ENCODE peak calls at places on chromosomes 3 and 15, in nine cellular contexts. One of them, this sample, is unnamed.

GRCh38 chr3:143207338-143207961 is 87.9 kb downstream of the CHST2 start:
- DNase-seq in dorsolateral prefrontal cortex: no peak
- DNase-seq in suprapubic skin: no peak
- DNase-seq in heart left ventricle: no peak
- DNase-seq in A549: no peak
- DNase-seq in uterus: no peak
- DNase-seq in left ventricle myocardium inferior: no peak
- DNase-seq in HFF-Myc: no peak
- DNase-seq in PC-3: peak
- DNase-seq in this sample: peak

GRCh38 chr15:95169701-95170459 is 938.5 kb downstream of the MCTP2 start:
- DNase-seq in left ventricle myocardium inferior: no peak
- DNase-seq in dorsolateral prefrontal cortex: peak
- DNase-seq in HFF-Myc: no peak
- DNase-seq in PC-3: no peak
- DNase-seq in heart left ventricle: no peak
- DNase-seq in suprapubic skin: peak
- DNase-seq in A549: no peak
- DNase-seq in uterus: peak
- DNase-seq in this sample: no peak

GRCh38 chr15:88604972-88605506 is 16.1 kb upstream of the AEN start:
- DNase-seq in heart left ventricle: no peak
- DNase-seq in dorsolateral prefrontal cortex: peak
- DNase-seq in A549: no peak
- DNase-seq in uterus: no peak
- DNase-seq in PC-3: no peak
- DNase-seq in suprapubic skin: no peak
- DNase-seq in HFF-Myc: no peak
- DNase-seq in left ventricle myocardium inferior: no peak
- DNase-seq in this sample: no peak

GRCh38 chr3:30751610-30752299 is 142.7 kb downstream of the GADL1 start:
- DNase-seq in dorsolateral prefrontal cortex: no peak
- DNase-seq in PC-3: peak
- DNase-seq in HFF-Myc: peak
- DNase-seq in A549: no peak
- DNase-seq in left ventricle myocardium inferior: peak
- DNase-seq in heart left ventricle: no peak
- DNase-seq in suprapubic skin: no peak
- DNase-seq in uterus: peak
- DNase-seq in this sample: no peak

GRCh38 chr15:47820047-47820779 is 102.9 kb downstream of the SEMA6D start:
- DNase-seq in dorsolateral prefrontal cortex: no peak
- DNase-seq in PC-3: peak
- DNase-seq in heart left ventricle: no peak
- DNase-seq in HFF-Myc: no peak
- DNase-seq in A549: no peak
- DNase-seq in suprapubic skin: no peak
- DNase-seq in uterus: no peak
- DNase-seq in left ventricle myocardium inferior: no peak
- DNase-seq in this sample: no peak

GRCh38 chr3:142213298-142213697 is 12.1 kb downstream of the GK5 start:
- DNase-seq in uterus: no peak
- DNase-seq in left ventricle myocardium inferior: no peak
- DNase-seq in HFF-Myc: no peak
- DNase-seq in dorsolateral prefrontal cortex: no peak
- DNase-seq in suprapubic skin: no peak
- DNase-seq in heart left ventricle: no peak
- DNase-seq in A549: no peak
- DNase-seq in PC-3: no peak
- DNase-seq in this sample: no peak

GRCh38 chr3:11162401-11163345 is 8.4 kb downstream of the HRH1 start:
- DNase-seq in A549: no peak
- DNase-seq in uterus: no peak
- DNase-seq in suprapubic skin: peak
- DNase-seq in heart left ventricle: no peak
- DNase-seq in left ventricle myocardium inferior: no peak
- DNase-seq in HFF-Myc: no peak
- DNase-seq in PC-3: no peak
- DNase-seq in dorsolateral prefrontal cortex: no peak
- DNase-seq in this sample: no peak

GRCh38 chr3:42605550-42606173 is 5.2 kb downstream of the NKTR start:
- DNase-seq in dorsolateral prefrontal cortex: no peak
- DNase-seq in suprapubic skin: no peak
- DNase-seq in A549: no peak
- DNase-seq in PC-3: no peak
- DNase-seq in left ventricle myocardium inferior: no peak
- DNase-seq in heart left ventricle: no peak
- DNase-seq in uterus: no peak
- DNase-seq in HFF-Myc: no peak
- DNase-seq in this sample: no peak

GRCh38 chr15:63016234-63016633 is 26.3 kb upstream of the TPM1 start:
- DNase-seq in uterus: no peak
- DNase-seq in suprapubic skin: no peak
- DNase-seq in dorsolateral prefrontal cortex: no peak
- DNase-seq in left ventricle myocardium inferior: no peak
- DNase-seq in PC-3: no peak
- DNase-seq in heart left ventricle: no peak
- DNase-seq in HFF-Myc: no peak
- DNase-seq in A549: no peak
- DNase-seq in this sample: no peak

GRCh38 chr15:81106560-81106959 is 27.5 kb upstream of the CFAP161 start:
- DNase-seq in uterus: peak
- DNase-seq in dorsolateral prefrontal cortex: no peak
- DNase-seq in suprapubic skin: no peak
- DNase-seq in left ventricle myocardium inferior: no peak
- DNase-seq in HFF-Myc: peak
- DNase-seq in heart left ventricle: no peak
- DNase-seq in A549: peak
- DNase-seq in PC-3: peak
- DNase-seq in this sample: peak

DNA sequence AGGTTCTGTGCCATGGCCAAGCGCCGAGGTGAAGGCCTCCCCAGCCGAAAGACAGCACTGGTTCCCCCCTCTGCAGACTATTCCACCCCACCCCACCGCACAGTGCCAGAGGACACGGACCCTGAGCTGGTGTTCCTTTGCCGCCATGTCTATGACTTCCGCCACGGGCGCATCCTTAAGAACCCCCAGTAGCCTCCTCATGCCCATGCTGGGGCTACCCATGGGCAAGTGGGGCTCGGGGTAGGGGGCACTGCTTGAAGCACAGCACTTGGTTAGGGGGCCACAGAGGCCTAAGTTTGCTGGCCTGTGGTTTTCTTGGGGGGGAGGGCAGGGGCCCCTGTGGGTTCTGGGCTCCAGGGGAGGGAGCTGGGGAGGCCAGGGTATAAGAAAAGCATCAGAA is 4.8 kb upstream of the CHST14 start:
- DNase-seq in dorsolateral prefrontal cortex: no peak
- DNase-seq in suprapubic skin: no peak
- DNase-seq in heart left ventricle: no peak
- DNase-seq in A549: no peak
- DNase-seq in uterus: no peak
- DNase-seq in PC-3: no peak
- DNase-seq in HFF-Myc: no peak
- DNase-seq in left ventricle myocardium inferior: no peak
- DNase-seq in this sample: no peak
- H3K4me3 ChIP-seq in dorsolateral prefrontal cortex: no peak
- H3K4me3 ChIP-seq in suprapubic skin: no peak
- H3K4me3 ChIP-seq in heart left ventricle: no peak
- H3K4me3 ChIP-seq in A549: no peak
- H3K4me3 ChIP-seq in uterus: no peak
- H3K4me3 ChIP-seq in PC-3: no peak
- H3K4me3 ChIP-seq in HFF-Myc: no peak
- H3K4me3 ChIP-seq in left ventricle myocardium inferior: no peak
- H3K4me3 ChIP-seq in this sample: no peak

GRCh38 chr3:85801955-85802354 is 843.2 kb downstream of the CADM2 start:
- DNase-seq in suprapubic skin: no peak
- DNase-seq in uterus: no peak
- DNase-seq in dorsolateral prefrontal cortex: no peak
- DNase-seq in HFF-Myc: no peak
- DNase-seq in A549: peak
- DNase-seq in PC-3: peak
- DNase-seq in heart left ventricle: no peak
- DNase-seq in left ventricle myocardium inferior: no peak
- DNase-seq in this sample: no peak
- TF ChIP-seq CTCF in suprapubic skin: no peak
- TF ChIP-seq CTCF in uterus: no peak
- TF ChIP-seq CTCF in dorsolateral prefrontal cortex: peak
- TF ChIP-seq CTCF in HFF-Myc: no peak
- TF ChIP-seq CTCF in A549: peak
- TF ChIP-seq CTCF in PC-3: peak
- TF ChIP-seq CTCF in heart left ventricle: no peak
- TF ChIP-seq CTCF in left ventricle myocardium inferior: peak
- TF ChIP-seq CTCF in this sample: peak

GRCh38 chr3:186825294-186825821 is 17.2 kb upstream of the ADIPOQ start:
- DNase-seq in PC-3: no peak
- DNase-seq in suprapubic skin: peak
- DNase-seq in heart left ventricle: no peak
- DNase-seq in dorsolateral prefrontal cortex: peak
- DNase-seq in uterus: peak
- DNase-seq in left ventricle myocardium inferior: no peak
- DNase-seq in A549: no peak
- DNase-seq in HFF-Myc: no peak
- DNase-seq in this sample: no peak

GRCh38 chr3:186824430-186825139 is 17.9 kb upstream of the ADIPOQ start:
- DNase-seq in A549: no peak
- DNase-seq in suprapubic skin: no peak
- DNase-seq in dorsolateral prefrontal cortex: no peak
- DNase-seq in heart left ventricle: no peak
- DNase-seq in HFF-Myc: no peak
- DNase-seq in left ventricle myocardium inferior: no peak
- DNase-seq in uterus: no peak
- DNase-seq in PC-3: no peak
- DNase-seq in this sample: no peak

GRCh38 chr3:186828340-186828739 is 14.2 kb upstream of the ADIPOQ start:
- DNase-seq in uterus: no peak
- DNase-seq in heart left ventricle: no peak
- DNase-seq in A549: no peak
- DNase-seq in dorsolateral prefrontal cortex: no peak
- DNase-seq in left ventricle myocardium inferior: no peak
- DNase-seq in PC-3: no peak
- DNase-seq in suprapubic skin: no peak
- DNase-seq in HFF-Myc: no peak
- DNase-seq in this sample: no peak

GRCh38 chr3:186826978-186827857 is 15.3 kb upstream of the ADIPOQ start:
- DNase-seq in heart left ventricle: peak
- DNase-seq in PC-3: peak
- DNase-seq in A549: peak
- DNase-seq in suprapubic skin: peak
- DNase-seq in dorsolateral prefrontal cortex: peak
- DNase-seq in left ventricle myocardium inferior: peak
- DNase-seq in uterus: peak
- DNase-seq in HFF-Myc: no peak
- DNase-seq in this sample: no peak

GRCh38 chr3:186826316-186826977 is 16.1 kb upstream of the ADIPOQ start:
- DNase-seq in A549: no peak
- DNase-seq in HFF-Myc: no peak
- DNase-seq in uterus: no peak
- DNase-seq in left ventricle myocardium inferior: no peak
- DNase-seq in dorsolateral prefrontal cortex: no peak
- DNase-seq in heart left ventricle: no peak
- DNase-seq in PC-3: no peak
- DNase-seq in suprapubic skin: no peak
- DNase-seq in this sample: no peak
- H3K4me3 ChIP-seq in A549: peak
- H3K4me3 ChIP-seq in HFF-Myc: peak
- H3K4me3 ChIP-seq in uterus: peak
- H3K4me3 ChIP-seq in left ventricle myocardium inferior: peak
- H3K4me3 ChIP-seq in dorsolateral prefrontal cortex: peak
- H3K4me3 ChIP-seq in heart left ventricle: peak
- H3K4me3 ChIP-seq in PC-3: peak
- H3K4me3 ChIP-seq in suprapubic skin: peak
- H3K4me3 ChIP-seq in this sample: peak

GRCh38 chr15:100112636-100113305 is 229.0 kb downstream of the ADAMTS17 start:
- DNase-seq in PC-3: no peak
- DNase-seq in heart left ventricle: no peak
- DNase-seq in uterus: peak
- DNase-seq in left ventricle myocardium inferior: no peak
- DNase-seq in A549: no peak
- DNase-seq in dorsolateral prefrontal cortex: peak
- DNase-seq in HFF-Myc: no peak
- DNase-seq in suprapubic skin: peak
- DNase-seq in this sample: no peak

GRCh38 chr15:100112061-100112420 is 229.7 kb downstream of the ADAMTS17 start:
- DNase-seq in A549: no peak
- DNase-seq in HFF-Myc: no peak
- DNase-seq in dorsolateral prefrontal cortex: peak
- DNase-seq in heart left ventricle: no peak
- DNase-seq in uterus: peak
- DNase-seq in suprapubic skin: peak
- DNase-seq in left ventricle myocardium inferior: no peak
- DNase-seq in PC-3: no peak
- DNase-seq in this sample: no peak

GRCh38 chr15:100113351-100114075 is 228.3 kb downstream of the ADAMTS17 start:
- DNase-seq in uterus: peak
- DNase-seq in HFF-Myc: no peak
- DNase-seq in PC-3: no peak
- DNase-seq in A549: no peak
- DNase-seq in left ventricle myocardium inferior: peak
- DNase-seq in heart left ventricle: peak
- DNase-seq in dorsolateral prefrontal cortex: no peak
- DNase-seq in suprapubic skin: no peak
- DNase-seq in this sample: no peak

GRCh38 chr15:100109486-100110035 is 232.2 kb downstream of the ADAMTS17 start:
- DNase-seq in HFF-Myc: no peak
- DNase-seq in A549: no peak
- DNase-seq in suprapubic skin: peak
- DNase-seq in uterus: peak
- DNase-seq in heart left ventricle: no peak
- DNase-seq in dorsolateral prefrontal cortex: peak
- DNase-seq in left ventricle myocardium inferior: no peak
- DNase-seq in PC-3: no peak
- DNase-seq in this sample: no peak

DNA sequence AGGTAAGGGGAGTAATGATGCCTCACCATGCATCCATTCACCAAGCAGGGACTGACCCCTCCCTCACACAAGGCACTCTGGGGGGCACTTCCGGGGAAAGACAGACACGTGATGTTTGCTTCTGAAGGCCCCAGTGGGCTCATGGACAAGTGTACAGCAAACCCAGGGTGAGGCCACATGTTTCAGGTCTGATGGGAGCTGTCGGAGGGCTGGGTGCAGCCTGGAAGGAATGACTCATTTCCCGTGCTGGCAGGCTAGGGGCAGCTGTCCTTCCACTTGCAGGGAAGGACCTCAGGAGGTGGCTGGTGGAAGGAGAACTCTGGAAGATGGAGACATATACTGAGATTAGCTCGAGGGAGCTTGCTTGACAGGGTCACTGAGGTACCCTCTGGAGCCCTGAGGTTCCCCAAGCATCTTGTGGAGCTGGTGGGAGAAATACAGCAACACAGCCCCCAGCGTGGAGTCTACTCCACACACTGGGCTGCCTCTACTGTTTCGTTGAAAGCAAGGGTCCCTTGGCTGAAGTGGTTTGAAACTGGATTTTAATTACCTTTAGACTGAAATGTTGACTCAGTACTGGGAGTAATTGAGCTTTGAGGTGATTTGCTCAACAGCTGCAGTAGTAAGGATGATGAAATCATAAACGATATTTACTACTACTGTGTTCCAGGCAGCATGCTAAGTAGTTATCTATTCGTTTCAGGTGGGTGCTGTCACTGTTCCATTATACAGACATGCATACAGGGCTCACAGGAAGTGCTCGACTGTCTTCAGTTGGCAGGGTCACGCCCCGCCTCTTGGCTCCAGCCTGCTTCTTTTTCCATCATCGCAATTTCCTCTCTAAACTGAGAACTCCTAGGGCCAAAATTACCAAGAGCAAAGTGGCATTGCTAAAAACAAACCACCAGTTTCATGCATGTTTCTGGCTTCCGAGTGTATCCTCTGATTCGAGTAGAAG is 230.4 kb downstream of the ADAMTS17 start:
- DNase-seq in heart left ventricle: peak
- DNase-seq in uterus: peak
- DNase-seq in dorsolateral prefrontal cortex: peak
- DNase-seq in HFF-Myc: peak
- DNase-seq in A549: no peak
- DNase-seq in left ventricle myocardium inferior: peak
- DNase-seq in suprapubic skin: peak
- DNase-seq in PC-3: peak
- DNase-seq in this sample: no peak
- TF ChIP-seq CTCF in heart left ventricle: no peak
- TF ChIP-seq CTCF in uterus: no peak
- TF ChIP-seq CTCF in dorsolateral prefrontal cortex: no peak
- TF ChIP-seq CTCF in HFF-Myc: no peak
- TF ChIP-seq CTCF in A549: no peak
- TF ChIP-seq CTCF in left ventricle myocardium inferior: no peak
- TF ChIP-seq CTCF in suprapubic skin: no peak
- TF ChIP-seq CTCF in PC-3: no peak
- TF ChIP-seq CTCF in this sample: no peak